ENCODE peak calls at places on chromosomes 11 and 22, in eight cellular contexts. X, M, Y, S, A, H, O and Q are unnamed samples.

GRCh38 chr22:35397095-35397904 is 2.6 kb upstream of the MCM5 start:
- DNase-seq in A (no peak), Y (no peak), H (no peak), M (no peak), X (no peak), S (peak), O (no peak), Q (no peak)

GRCh38 chr11:31690041-31690440 is 121.1 kb downstream of the PAX6 start:
- DNase-seq in H (no peak), M (no peak), A (no peak), Y (no peak), O (no peak), S (peak), X (no peak), Q (no peak)

GRCh38 chr11:78045851-78046485 is 17.7 kb upstream of the THRSP start:
- DNase-seq in O (peak), M (peak), X (peak), A (no peak), S (peak), H (peak), Y (peak), Q (peak)

GRCh38 chr11:61334434-61335354 is 1.7 kb downstream of the TKFC start:
- DNase-seq in Y (peak), X (no peak), A (no peak), S (peak), O (no peak), H (no peak), M (no peak), Q (peak)

GRCh38 chr11:73192272-73192671 is 25.8 kb upstream of the P2RY2 start:
- DNase-seq in O (no peak), H (no peak), S (no peak), Y (no peak), A (no peak), X (peak), M (no peak), Q (peak)

GRCh38 chr11:67584205-67584880 is 731 bp downstream of the GSTP1 start:
- DNase-seq in A (peak), Y (peak), X (peak), H (no peak), S (peak), M (no peak), O (peak), Q (peak)

GRCh38 chr11:106216281-106216680 is 138.8 kb downstream of the AASDHPPT start:
- DNase-seq in Y (no peak), M (no peak), S (no peak), A (no peak), X (no peak), H (no peak), O (no peak), Q (no peak)

GRCh38 chr11:46906596-46906995 is 11.8 kb downstream of the LRP4 start:
- DNase-seq in Y (no peak), O (no peak), A (no peak), X (peak), H (no peak), M (no peak), S (no peak), Q (no peak)

GRCh38 chr22:19756288-19757128 is 4.1 kb upstream of the TBX1 start:
- DNase-seq in Y (no peak), A (peak), O (peak), M (peak), H (peak), S (no peak), X (peak), Q (peak)